ENCODE peak calls at places on chromosomes 6 and 20, in four cellular contexts. One of them, this sample, is unnamed. For H3K27me3, the result is how much of the 10 kb centered on the place peaks cover.

GRCh38 chr20:36957875-36958667 is 6.6 kb upstream of the SAMHD1 start:
- DNase-seq in PC-3: no peak
- DNase-seq in pancreas: no peak
- DNase-seq in HCT116: no peak
- DNase-seq in this sample: no peak

GRCh38 chr20:21048841-21049273 is 57.3 kb downstream of the LINC00237 start:
- DNase-seq in HCT116: peak
- DNase-seq in pancreas: peak
- DNase-seq in PC-3: peak
- DNase-seq in this sample: no peak

GRCh38 chr6:82711992-82712788 is 348.6 kb downstream of the TPBG start:
- DNase-seq in pancreas: no peak
- DNase-seq in HCT116: no peak
- DNase-seq in PC-3: no peak
- DNase-seq in this sample: no peak

GRCh38 chr6:63573140-63573898 is 1.0 kb downstream of the LOC128125822 start:
- DNase-seq in pancreas: peak
- DNase-seq in HCT116: peak
- DNase-seq in PC-3: peak
- DNase-seq in this sample: peak

GRCh38 chr6:21987501-21987957 is 309.3 kb downstream of the PRL start:
- DNase-seq in pancreas: no peak
- DNase-seq in PC-3: peak
- DNase-seq in HCT116: peak
- DNase-seq in this sample: peak

GRCh38 chr20:16107172-16107870 is 465.9 kb downstream of the KIF16B start:
- DNase-seq in HCT116: no peak
- DNase-seq in pancreas: no peak
- DNase-seq in PC-3: no peak
- DNase-seq in this sample: no peak

GRCh38 chr6:168148231-168148849 is 69.3 kb upstream of the FRMD1 start:
- DNase-seq in PC-3: no peak
- DNase-seq in HCT116: no peak
- DNase-seq in pancreas: no peak
- DNase-seq in this sample: no peak

GRCh38 chr6:167679137-167679736 is 147.5 kb upstream of the AFDN start:
- DNase-seq in HCT116: no peak
- DNase-seq in PC-3: no peak
- DNase-seq in pancreas: no peak
- DNase-seq in this sample: no peak

GRCh38 chr20:41138217-41138526 is 829 bp downstream of the PLCG1 start:
- DNase-seq in HCT116: no peak
- DNase-seq in PC-3: no peak
- DNase-seq in pancreas: no peak
- DNase-seq in this sample: peak

GRCh38 chr6:82144007-82144851 is 103.3 kb downstream of the IBTK start:
- DNase-seq in PC-3: peak
- DNase-seq in pancreas: no peak
- DNase-seq in HCT116: peak
- DNase-seq in this sample: peak

GRCh38 chr6:3825851-3826581 is 23.2 kb upstream of the FAM50B start:
- DNase-seq in PC-3: peak
- DNase-seq in HCT116: peak
- DNase-seq in pancreas: peak
- DNase-seq in this sample: peak

GRCh38 chr6:42727084-42727601 is 4.7 kb upstream of the PRPH2 start:
- DNase-seq in pancreas: peak
- DNase-seq in PC-3: no peak
- DNase-seq in HCT116: no peak
- DNase-seq in this sample: no peak

GRCh38 chr20:41524980-41525613 is 93.1 kb downstream of the CHD6 start:
- DNase-seq in PC-3: no peak
- DNase-seq in HCT116: no peak
- DNase-seq in pancreas: peak
- DNase-seq in this sample: peak

GRCh38 chr6:41936073-41936837 is 5.4 kb downstream of the CCND3 start:
- DNase-seq in pancreas: peak
- DNase-seq in PC-3: peak
- DNase-seq in HCT116: peak
- DNase-seq in this sample: peak

GRCh38 chr6:137904822-137905617 is 38.0 kb downstream of the TNFAIP3 start:
- DNase-seq in pancreas: no peak
- DNase-seq in PC-3: no peak
- DNase-seq in HCT116: no peak
- DNase-seq in this sample: no peak

DNA sequence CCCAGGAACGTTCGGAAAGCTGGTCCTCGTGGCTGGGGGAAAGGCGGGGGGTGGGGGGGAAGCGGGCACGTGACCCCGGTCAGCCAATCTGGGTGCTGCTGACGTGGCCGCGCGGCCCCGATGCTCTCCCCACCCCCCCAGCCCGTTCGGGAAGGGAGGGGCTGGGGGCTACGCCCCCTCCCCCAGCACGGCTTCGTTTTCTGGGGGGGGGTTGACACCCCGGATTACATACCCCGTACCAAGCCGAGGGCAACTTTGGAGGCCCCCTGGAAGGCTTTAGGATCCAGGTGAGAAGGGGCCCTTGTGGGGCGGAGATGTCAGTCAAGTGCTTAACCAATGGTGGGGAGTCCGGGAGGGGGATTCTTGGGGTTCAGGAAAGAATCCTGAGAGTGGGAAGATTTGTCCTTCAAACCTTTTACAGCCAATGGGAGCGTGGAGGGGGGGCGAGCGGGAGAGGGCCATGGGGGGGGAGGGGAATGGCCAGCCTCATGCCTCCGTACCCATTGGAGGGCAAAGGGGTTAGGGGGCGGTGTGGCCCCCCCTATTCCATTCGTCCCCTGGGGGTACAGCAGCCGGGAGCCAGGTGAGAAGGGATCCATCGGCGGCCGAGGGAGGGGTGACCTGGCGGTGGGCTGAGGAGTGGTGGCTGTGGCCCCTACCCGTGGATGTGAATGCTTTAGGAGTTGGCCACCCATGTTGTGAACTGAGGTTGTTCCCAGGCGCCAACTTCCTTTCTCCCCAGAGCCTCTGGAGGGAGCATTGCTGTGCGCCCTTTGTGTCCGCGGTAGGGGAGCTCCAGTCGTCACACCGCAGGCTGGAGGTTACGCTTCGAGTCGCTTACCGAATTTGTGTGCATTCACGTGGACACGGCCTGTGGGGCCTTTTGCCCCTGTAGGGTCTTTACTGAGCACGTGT is 633 bp downstream of the BRD2 start:
- DNase-seq in pancreas: peak
- DNase-seq in PC-3: peak
- DNase-seq in HCT116: peak
- DNase-seq in this sample: peak
- TF ChIP-seq CTCF in pancreas: no peak
- TF ChIP-seq CTCF in PC-3: peak
- TF ChIP-seq CTCF in HCT116: no peak
- TF ChIP-seq CTCF in this sample: peak

GRCh38 chr20:38724603-38725457 is 544 bp downstream of the SLC32A1 start:
- DNase-seq in PC-3: no peak
- DNase-seq in pancreas: peak
- DNase-seq in HCT116: no peak
- DNase-seq in this sample: no peak

GRCh38 chr20:38722708-38723068 is 1.6 kb upstream of the SLC32A1 start:
- DNase-seq in pancreas: no peak
- DNase-seq in HCT116: no peak
- DNase-seq in PC-3: no peak
- DNase-seq in this sample: no peak

GRCh38 chr20:38725458-38725958 is 1.2 kb downstream of the SLC32A1 start:
- DNase-seq in HCT116: no peak
- DNase-seq in pancreas: no peak
- DNase-seq in PC-3: no peak
- DNase-seq in this sample: no peak

GRCh38 chr20:38723069-38723981 is 961 bp upstream of the SLC32A1 start:
- DNase-seq in pancreas: no peak
- DNase-seq in PC-3: no peak
- DNase-seq in HCT116: no peak
- DNase-seq in this sample: no peak

GRCh38 chr20:38723982-38724602 is at the start of gene SLC32A1:
- DNase-seq in HCT116: no peak
- DNase-seq in PC-3: no peak
- DNase-seq in pancreas: no peak
- DNase-seq in this sample: no peak
- H3K27me3 ChIP-seq in HCT116: under half
- H3K27me3 ChIP-seq in PC-3: half or more
- H3K27me3 ChIP-seq in pancreas: under half
- H3K27me3 ChIP-seq in this sample: half or more

GRCh38 chr6:44045672-44046015 is 81.6 kb downstream of the MRPL14 start:
- DNase-seq in pancreas: no peak
- DNase-seq in PC-3: no peak
- DNase-seq in HCT116: no peak
- DNase-seq in this sample: no peak
- H3K27ac ChIP-seq in pancreas: no peak
- H3K27ac ChIP-seq in PC-3: no peak
- H3K27ac ChIP-seq in HCT116: no peak
- H3K27ac ChIP-seq in this sample: no peak

GRCh38 chr6:139659711-139660110 is 285.3 kb upstream of the CITED2 start:
- DNase-seq in pancreas: no peak
- DNase-seq in HCT116: no peak
- DNase-seq in PC-3: no peak
- DNase-seq in this sample: no peak
- TF ChIP-seq CTCF in pancreas: no peak
- TF ChIP-seq CTCF in HCT116: no peak
- TF ChIP-seq CTCF in PC-3: no peak
- TF ChIP-seq CTCF in this sample: no peak

DNA sequence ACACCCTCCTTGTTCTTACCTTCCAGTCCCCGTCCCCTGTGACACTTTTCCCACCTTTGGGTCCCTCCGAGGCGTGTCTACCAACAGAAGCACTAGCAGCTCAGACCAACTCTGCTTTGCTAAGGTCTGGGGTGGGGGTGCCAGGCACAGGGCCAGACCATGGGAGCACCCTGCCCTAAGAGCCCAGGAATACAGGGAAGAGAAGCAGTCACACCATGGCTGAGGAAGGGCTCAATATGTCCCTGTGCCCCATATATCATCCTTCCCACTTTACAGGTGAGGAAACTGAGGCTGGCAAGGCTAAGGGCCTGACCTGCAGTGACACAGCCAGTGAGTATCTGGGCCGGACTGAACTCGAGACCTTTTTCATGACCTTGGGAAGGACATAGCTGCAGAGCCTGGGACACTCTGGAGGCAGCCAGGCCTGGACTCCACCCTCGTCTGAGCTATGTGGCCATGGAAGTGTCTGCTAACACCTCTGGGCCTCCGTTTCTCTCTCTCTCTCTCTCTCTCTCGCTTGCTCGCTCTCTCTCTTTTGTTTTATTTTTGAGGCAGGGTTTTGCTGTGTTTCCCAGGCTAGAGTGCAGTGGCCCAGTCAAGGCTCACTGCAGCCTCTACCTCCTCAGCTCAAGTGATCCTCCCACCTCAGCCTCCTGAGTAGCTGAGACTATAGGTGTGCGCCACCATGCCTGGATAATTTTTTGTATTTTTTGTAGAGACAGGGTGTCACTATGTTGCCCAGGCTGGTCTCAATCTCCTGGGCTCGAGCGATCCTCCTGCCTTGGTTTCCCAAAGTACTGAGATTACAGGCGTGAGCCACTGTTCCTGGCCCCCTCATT is 156.7 kb downstream of the GRM4 start:
- DNase-seq in PC-3: no peak
- DNase-seq in HCT116: no peak
- DNase-seq in pancreas: no peak
- DNase-seq in this sample: no peak
- H3K27me3 ChIP-seq in PC-3: under half
- H3K27me3 ChIP-seq in HCT116: under half
- H3K27me3 ChIP-seq in pancreas: under half
- H3K27me3 ChIP-seq in this sample: under half